ENCODE peak calls at places on chromosome 10, in eight cellular contexts. W is GM03348; Y is posterior vena cava; R is activated T-helper 1 cell treated with Interleukin-2 at 50 U/mL for 16 hours; N is stimulated activated naive CD4-positive, alpha-beta T cell treated with Interleukin-2 at 50 U/mL for 16 hours; M is neural crest cell; C is GM23338; V is NCI-H2081. S is an unnamed sample.
A peak's percentile ranks its signal among the peaks of the same experiment; 100 is the strongest.

GRCh38 chr10:133397938-133398337 is 4.0 kb downstream of the MTG1 start:
- DNase-seq in N (no peak), Y (no peak), V (no peak), R (no peak), C (no peak), M (no peak), W (no peak), S (no peak)

GRCh38 chr10:100470367-100470766 is 7.6 kb downstream of the WNT8B start:
- DNase-seq in Y (no peak), C (no peak), V (no peak), R (no peak), M (no peak), W (no peak), N (no peak), S (no peak)

GRCh38 chr10:97861351-97861750 is 11.7 kb downstream of the GOLGA7B start:
- DNase-seq in W (peak; percentile 80), Y (no peak), C (no peak), M (no peak), N (no peak), R (no peak), V (no peak), S (no peak)

GRCh38 chr10:28248092-28248491 is 54.8 kb downstream of the MPP7 start:
- DNase-seq in W (peak; percentile 14), C (no peak), M (no peak), Y (no peak), V (no peak), N (no peak), R (no peak), S (no peak)

GRCh38 chr10:77943086-77943901 is 16.7 kb upstream of the DLG5 start:
- DNase-seq in R (no peak), C (peak; percentile 63), V (no peak), W (peak; percentile 83), M (no peak), Y (no peak), N (no peak), S (no peak)

GRCh38 chr10:32692174-32692573 is 246.2 kb downstream of the CCDC7 start:
- DNase-seq in W (peak; percentile 70), V (no peak), R (no peak), Y (no peak), N (no peak), C (no peak), M (no peak), S (no peak)

GRCh38 chr10:66555061-66555460 is 370.8 kb upstream of the LRRTM3 start:
- DNase-seq in M (no peak), W (peak; percentile 10), Y (no peak), N (no peak), C (no peak), R (no peak), V (no peak), S (no peak)

GRCh38 chr10:32618482-32618881 is 172.5 kb downstream of the CCDC7 start:
- DNase-seq in V (no peak), R (no peak), Y (no peak), N (no peak), M (no peak), C (no peak), W (no peak), S (no peak)

GRCh38 chr10:7424315-7424714 is 13.5 kb upstream of the SFMBT2 start:
- DNase-seq in V (no peak), R (no peak), N (no peak), Y (peak; percentile 62), M (no peak), W (no peak), C (peak; percentile 44), S (no peak)

GRCh38 chr10:21172774-21173432 is 275.8 kb upstream of the NEBL start:
- DNase-seq in Y (peak; percentile 79), N (no peak), M (peak; percentile 22), R (no peak), V (no peak), W (peak; percentile 30), C (peak; percentile 61), S (no peak)

GRCh38 chr10:57696641-57697040 is 571.1 kb downstream of the IPMK start:
- DNase-seq in W (peak; percentile 24), V (no peak), C (no peak), N (no peak), M (no peak), R (no peak), Y (no peak), S (no peak)

GRCh38 chr10:15642095-15642494 is 77.6 kb downstream of the ITGA8 start:
- DNase-seq in C (no peak), W (peak; percentile 54), V (no peak), R (no peak), M (no peak), Y (no peak), N (no peak), S (no peak)

GRCh38 chr10:72276421-72277339 is 3.0 kb downstream of the DDIT4 start:
- DNase-seq in V (no peak), Y (no peak), R (no peak), C (peak; percentile 39), N (no peak), W (peak; percentile 57), M (no peak), S (no peak)

GRCh38 chr10:32459072-32459703 is 13.2 kb downstream of the CCDC7 start:
- DNase-seq in R (peak; percentile 17), N (peak; percentile 2), M (no peak), Y (no peak), W (no peak), V (no peak), C (no peak), S (no peak)

GRCh38 chr10:1159131-1160061 is 103.2 kb downstream of the WDR37 start:
- DNase-seq in Y (peak; percentile 77), W (no peak), N (no peak), C (no peak), M (no peak), R (no peak), V (no peak), S (peak; percentile 62)

GRCh38 chr10:102998508-102998907 is 80.4 kb downstream of the CNNM2 start:
- DNase-seq in R (no peak), Y (no peak), V (no peak), N (no peak), W (no peak), M (no peak), C (no peak), S (no peak)

GRCh38 chr10:74967850-74968620 is 141.6 kb downstream of the KAT6B start:
- DNase-seq in C (peak; percentile 17), R (no peak), N (no peak), V (peak; percentile 64), Y (no peak), W (no peak), M (no peak), S (no peak)

GRCh38 chr10:35412900-35413491 is 76.7 kb downstream of the CCNY start:
- DNase-seq in R (no peak), V (no peak), C (no peak), W (peak; percentile 82), Y (no peak), N (no peak), M (no peak), S (no peak)

GRCh38 chr10:44752451-44753441 is 158.4 kb upstream of the TMEM72 start:
- DNase-seq in Y (no peak), N (no peak), M (no peak), R (no peak), V (no peak), W (peak; percentile 61), C (no peak), S (no peak)

S was measured in coronary artery.